ENCODE peak calls at places on chromosomes 12 and 14, in eight cellular contexts. G is upper lobe of left lung, S is coronary artery, Y is upper lobe of right lung, C is choroid plexus epithelial cell, N is GM10248, M is left lung, I is AG04450. J is an unnamed sample.

GRCh38 chr12:103530352-103530751 is 34.6 kb upstream of the C12orf42 start:
- DNase-seq in M (no peak), G (no peak), I (no peak), S (no peak), Y (no peak), C (no peak), N (peak; percentile 21), J (no peak)

GRCh38 chr12:54604436-54604835 is 16.0 kb upstream of the PPP1R1A start:
- DNase-seq in Y (no peak), S (no peak), G (no peak), M (no peak), I (no peak), N (no peak), C (no peak), J (no peak)

GRCh38 chr14:100540926-100541620 is 46.1 kb downstream of the BEGAIN start:
- DNase-seq in I (no peak), Y (peak; percentile 57), C (no peak), S (no peak), M (peak; percentile 17), G (no peak), N (no peak), J (no peak)

GRCh38 chr12:105696-106095 is 39.1 kb downstream of the IQSEC3 start:
- DNase-seq in C (no peak), G (no peak), Y (peak; percentile 34), S (no peak), M (no peak), I (no peak), N (no peak), J (no peak)

GRCh38 chr12:106845910-106846309 is 71.4 kb downstream of the RIC8B start:
- DNase-seq in I (no peak), Y (no peak), M (no peak), C (no peak), S (no peak), N (no peak), G (no peak), J (no peak)

GRCh38 chr12:26247873-26248272 is 52.5 kb downstream of the SSPN start:
- DNase-seq in I (no peak), S (no peak), G (no peak), M (no peak), C (peak; percentile 35), Y (no peak), N (no peak), J (no peak)

GRCh38 chr12:29591140-29592020 is 93.9 kb upstream of the OVCH1 start:
- DNase-seq in N (no peak), C (peak; percentile 86), Y (no peak), M (no peak), I (no peak), G (no peak), S (no peak), J (no peak)

GRCh38 chr12:114320910-114321309 is 85.0 kb downstream of the TBX5 start:
- DNase-seq in G (no peak), S (no peak), I (no peak), N (no peak), Y (no peak), C (no peak), M (no peak), J (no peak)

GRCh38 chr12:75482636-75483035 is 2.1 kb downstream of the GLIPR1 start:
- DNase-seq in C (peak; percentile 27), G (no peak), Y (no peak), I (no peak), S (no peak), N (no peak), M (no peak), J (no peak)

GRCh38 chr12:49661191-49661590 is 37.8 kb downstream of the PRPF40B start:
- DNase-seq in M (no peak), I (no peak), N (peak; percentile 67), G (no peak), Y (no peak), C (no peak), S (no peak), J (no peak)

GRCh38 chr12:100656141-100656540 is 82.7 kb downstream of the GAS2L3 start:
- DNase-seq in G (no peak), C (no peak), S (no peak), N (no peak), I (no peak), Y (no peak), M (no peak), J (no peak)

GRCh38 chr14:102295301-102295700 is 9.7 kb downstream of the MOK start:
- DNase-seq in N (no peak), M (no peak), I (no peak), C (peak; percentile 70), G (no peak), Y (no peak), S (no peak), J (no peak)

GRCh38 chr14:104307246-104307626 is 168.8 kb downstream of the KIF26A start:
- DNase-seq in I (no peak), N (no peak), Y (no peak), S (no peak), M (no peak), G (no peak), C (no peak), J (no peak)

GRCh38 chr12:83016226-83016835 is 329.6 kb downstream of the TMTC2 start:
- DNase-seq in G (peak; percentile 30), Y (no peak), C (peak; percentile 93), N (no peak), I (peak; percentile 57), S (no peak), M (no peak), J (no peak)

GRCh38 chr12:14322403-14322802 is 43.1 kb upstream of the ATF7IP start:
- DNase-seq in M (no peak), I (peak; percentile 13), N (no peak), C (peak; percentile 35), S (no peak), Y (no peak), G (no peak), J (no peak)

GRCh38 chr12:22180699-22181098 is 134.7 kb downstream of the CMAS start:
- DNase-seq in I (no peak), G (no peak), C (no peak), S (no peak), Y (no peak), M (no peak), N (no peak), J (no peak)

GRCh38 chr12:52182898-52183543 is 8.8 kb downstream of the KRT80 start:
- DNase-seq in G (no peak), Y (no peak), M (no peak), S (no peak), C (no peak), N (no peak), I (no peak), J (no peak)

GRCh38 chr14:20986811-20987210 is 3.0 kb upstream of the METTL17 start:
- DNase-seq in I (peak; percentile 75), C (peak; percentile 98), N (no peak), M (no peak), Y (no peak), S (no peak), G (no peak), J (no peak)

GRCh38 chr14:99522457-99522891 is 41.3 kb downstream of the CCNK start:
- DNase-seq in Y (no peak), M (no peak), N (no peak), G (no peak), I (peak; percentile 46), S (no peak), C (peak; percentile 44), J (no peak)

GRCh38 chr14:92352158-92352985 is 29.4 kb downstream of the SLC24A4 start:
- DNase-seq in G (peak; percentile 35), N (peak; percentile 48), S (no peak), I (no peak), M (no peak), Y (no peak), C (peak; percentile 50), J (no peak)
- TF ChIP-seq CTCF in G (no peak), N (peak; percentile 33), S (no peak), I (peak; percentile 21), M (no peak), Y (peak; percentile 37), C (peak; percentile 54), J (peak; percentile 67)

DNA sequence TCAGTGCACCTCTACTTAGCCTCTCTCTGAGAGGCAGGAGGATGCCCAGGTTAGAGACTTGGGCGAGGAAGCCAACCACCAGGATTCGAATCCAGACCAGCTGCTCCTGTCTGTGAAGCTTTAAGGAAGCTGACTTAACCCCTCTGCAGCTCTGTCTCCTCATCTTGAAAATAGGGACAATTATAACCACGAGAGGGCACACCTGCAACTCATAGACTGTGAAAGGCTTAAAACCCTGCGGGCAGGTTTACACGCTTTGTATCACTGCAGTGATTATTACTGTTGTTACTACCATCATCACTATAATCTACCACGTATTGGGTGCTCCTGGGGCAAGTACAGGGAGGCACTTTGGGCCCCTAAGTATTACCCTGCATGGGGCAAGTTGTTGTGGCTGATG is 379.8 kb downstream of the VRK1 start:
- DNase-seq in S (no peak), N (no peak), Y (no peak), G (no peak), M (no peak), C (no peak), I (no peak), J (no peak)
- TF ChIP-seq CTCF in S (no peak), N (peak; percentile 20), Y (peak; percentile 11), G (no peak), M (no peak), C (no peak), I (no peak), J (peak; percentile 62)

DNA sequence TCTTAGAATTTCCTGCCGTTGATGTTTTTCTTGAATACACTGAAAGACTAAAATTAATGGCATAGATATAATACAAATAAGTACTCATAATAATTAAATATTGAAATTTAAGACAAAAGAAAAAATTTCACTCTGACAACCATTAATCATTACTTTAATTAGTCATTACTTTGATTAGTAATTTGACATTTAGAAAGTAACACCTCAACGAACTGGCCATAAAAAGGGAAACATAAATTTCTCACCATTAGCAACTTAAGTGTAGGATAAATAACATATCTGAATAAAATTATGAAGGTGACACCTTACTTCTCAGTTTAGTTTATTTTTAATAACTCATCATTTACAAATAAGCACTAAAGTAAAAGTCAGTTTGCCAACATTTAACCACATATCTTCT is 17.5 kb downstream of the MAGOHB start:
- DNase-seq in C (no peak), G (no peak), I (no peak), M (no peak), S (no peak), N (no peak), Y (no peak), J (no peak)
- TF ChIP-seq CTCF in C (no peak), G (no peak), I (no peak), M (no peak), S (no peak), N (no peak), Y (no peak), J (no peak)

GRCh38 chr12:4991801-4992200 is 51.9 kb upstream of the KCNA5 start:
- DNase-seq in Y (no peak), N (no peak), C (no peak), M (no peak), G (no peak), S (no peak), I (no peak), J (no peak)
- TF ChIP-seq CTCF in Y (no peak), N (no peak), C (no peak), M (no peak), G (no peak), S (no peak), I (no peak), J (no peak)

GRCh38 chr14:35404496-35405303 is at the start of gene NFKBIA:
- DNase-seq in Y (peak; percentile 96), M (peak; percentile 92), I (no peak), S (peak; percentile 94), N (peak; percentile 88), C (peak; percentile 93), G (peak; percentile 91), J (peak; percentile 90)
- TF ChIP-seq CTCF in Y (peak; percentile 36), M (no peak), I (peak; percentile 43), S (no peak), N (peak; percentile 47), C (peak; percentile 29), G (no peak), J (peak; percentile 44)

GRCh38 chr12:116459011-116459410 is 100.2 kb upstream of the MAP1LC3B2 start:
- DNase-seq in S (no peak), Y (no peak), I (no peak), C (no peak), N (peak; percentile 37), G (no peak), M (no peak), J (no peak)
- TF ChIP-seq CTCF in S (no peak), Y (no peak), I (no peak), C (no peak), N (no peak), G (no peak), M (no peak), J (no peak)